ENCODE peak calls at places on chromosomes 2 and 18, in five cellular contexts. T, W, V, I and K are unnamed samples. For H3K4me1 and H3K9me3, the result is how much of the 10 kb centered on the place peaks cover.

GRCh38 chr18:77059294-77059916 is 73.2 kb downstream of the MBP start:
- DNase-seq in V (peak), I (no peak), T (no peak), W (peak), K (no peak)

GRCh38 chr2:1339757-1340515 is 73.3 kb upstream of the TPO start:
- DNase-seq in I (no peak), T (no peak), W (no peak), V (no peak), K (no peak)

GRCh38 chr2:118278046-118278445 is 189.8 kb downstream of the INSIG2 start:
- DNase-seq in T (no peak), V (no peak), I (no peak), W (no peak), K (no peak)

GRCh38 chr2:28137221-28137620 is 246.7 kb downstream of the BABAM2 start:
- DNase-seq in V (no peak), T (no peak), I (no peak), W (no peak), K (no peak)

GRCh38 chr18:11849845-11850747 is 1.1 kb upstream of the CHMP1B start:
- DNase-seq in T (peak), V (peak), W (peak), I (peak), K (no peak)

GRCh38 chr18:60044290-60045006 is 144.7 kb downstream of the PMAIP1 start:
- DNase-seq in W (no peak), I (no peak), T (no peak), V (no peak), K (no peak)

GRCh38 chr2:216992056-216992455 is 132.2 kb upstream of the TNP1 start:
- DNase-seq in V (no peak), I (no peak), W (no peak), T (no peak), K (no peak)

GRCh38 chr18:62759704-62760402 is 44.5 kb downstream of the PHLPP1 start:
- DNase-seq in W (no peak), V (no peak), T (no peak), I (no peak), K (no peak)

GRCh38 chr2:149080964-149081363 is 42.5 kb downstream of the LYPD6B start:
- DNase-seq in I (no peak), W (no peak), T (no peak), V (no peak), K (no peak)

GRCh38 chr2:227942021-227942420 is 70.6 kb downstream of the DAW1 start:
- DNase-seq in I (no peak), T (no peak), W (no peak), V (no peak), K (no peak)

GRCh38 chr2:222024934-222025890 is 273.6 kb downstream of the PAX3 start:
- DNase-seq in V (peak), I (no peak), T (no peak), W (peak), K (no peak)

GRCh38 chr2:86518498-86518897 is 44.7 kb downstream of the CHMP3 start:
- DNase-seq in I (peak), T (peak), V (peak), W (no peak), K (no peak)

GRCh38 chr2:105158002-105158401 is 83.5 kb upstream of the GPR45 start:
- DNase-seq in I (no peak), W (no peak), V (no peak), T (no peak), K (no peak)

GRCh38 chr2:26696352-26696816 is 3.9 kb downstream of the KCNK3 start:
- DNase-seq in W (no peak), T (no peak), I (no peak), V (no peak), K (peak)

GRCh38 chr18:61277808-61278207 is 55.4 kb upstream of the CDH20 start:
- DNase-seq in I (no peak), T (no peak), W (no peak), V (no peak), K (no peak)

GRCh38 chr18:22503803-22504202 is 86.1 kb upstream of the CTAGE1 start:
- DNase-seq in T (no peak), I (no peak), V (no peak), W (no peak), K (no peak)

GRCh38 chr2:30371028-30371708 is 75.9 kb upstream of the LCLAT1 start:
- DNase-seq in I (no peak), V (no peak), W (no peak), T (no peak), K (no peak)

GRCh38 chr2:10135296-10136089 is 13.0 kb downstream of the RRM2 start:
- DNase-seq in T (no peak), W (peak), V (no peak), I (no peak), K (no peak)

GRCh38 chr2:23452853-23453420 is 68.0 kb downstream of the KLHL29 start:
- DNase-seq in I (no peak), V (no peak), T (no peak), W (no peak), K (no peak)

GRCh38 chr18:10135302-10135926 is 221.6 kb downstream of the VAPA start:
- DNase-seq in T (no peak), I (no peak), V (no peak), W (no peak), K (no peak)

GRCh38 chr2:8551622-8552074 is 130.2 kb upstream of the ID2 start:
- DNase-seq in I (no peak), T (no peak), V (peak), W (no peak), K (no peak)

GRCh38 chr18:9508446-9509025 is 33.2 kb downstream of the RALBP1 start:
- DNase-seq in I (no peak), V (no peak), W (no peak), T (no peak), K (no peak)

GRCh38 chr2:28117104-28117596 is 226.6 kb downstream of the BABAM2 start:
- DNase-seq in I (no peak), W (no peak), V (no peak), T (no peak), K (no peak)

GRCh38 chr2:76330865-76331264 is 620.1 kb upstream of the GCFC2 start:
- DNase-seq in V (no peak), W (no peak), T (no peak), I (no peak), K (no peak)

GRCh38 chr2:200081221-200081620 is 125.8 kb downstream of the MAIP1 start:
- DNase-seq in T (no peak), V (no peak), W (no peak), I (no peak), K (no peak)

GRCh38 chr18:7541835-7542234 is 25.3 kb upstream of the PTPRM start:
- DNase-seq in V (no peak), W (no peak), I (no peak), T (no peak), K (no peak)

GRCh38 chr2:18645315-18645714 is 55.9 kb upstream of the NT5C1B start:
- DNase-seq in W (no peak), T (no peak), I (no peak), V (no peak), K (no peak)

GRCh38 chr2:39008663-39009062 is 112.2 kb downstream of the SOS1 start:
- DNase-seq in T (no peak), W (no peak), I (no peak), V (peak), K (no peak)

GRCh38 chr2:15766911-15767597 is 173.3 kb upstream of the MYCN start:
- DNase-seq in V (no peak), I (no peak), T (no peak), W (no peak), K (no peak)

GRCh38 chr18:80238651-80239260 is 8.6 kb downstream of the PARD6G start:
- DNase-seq in T (no peak), I (no peak), V (no peak), W (no peak), K (no peak)

GRCh38 chr2:65452150-65452895 is 19.9 kb upstream of the SPRED2 start:
- DNase-seq in W (no peak), V (no peak), I (no peak), T (no peak), K (no peak)

GRCh38 chr18:6923220-6923619 is 193.7 kb downstream of the ARHGAP28 start:
- DNase-seq in I (no peak), W (no peak), V (no peak), T (no peak), K (no peak)

GRCh38 chr18:13145636-13146190 is 72.8 kb upstream of the LDLRAD4 start:
- DNase-seq in V (no peak), T (no peak), I (no peak), W (no peak), K (no peak)

GRCh38 chr2:202376460-202377307 is 557 bp downstream of the BMPR2 start:
- DNase-seq in V (peak), W (peak), I (peak), T (peak), K (peak)

GRCh38 chr2:72759755-72760154 is 66.1 kb downstream of the EXOC6B start:
- DNase-seq in V (no peak), W (no peak), T (no peak), I (no peak), K (no peak)

GRCh38 chr2:72754628-72755320 is 71.1 kb downstream of the EXOC6B start:
- DNase-seq in V (no peak), W (no peak), T (no peak), I (no peak), K (no peak)

GRCh38 chr2:72762276-72762675 is 63.6 kb downstream of the EXOC6B start:
- DNase-seq in V (no peak), T (no peak), W (no peak), I (no peak), K (no peak)

GRCh38 chr2:72755647-72756423 is 70.0 kb downstream of the EXOC6B start:
- DNase-seq in V (no peak), T (no peak), W (no peak), I (no peak), K (no peak)

GRCh38 chr2:72757177-72757775 is 68.6 kb downstream of the EXOC6B start:
- DNase-seq in T (no peak), W (peak), V (no peak), I (no peak), K (no peak)
- H3K27ac ChIP-seq in T (no peak), W (no peak), V (no peak), I (no peak), K (peak)

DNA sequence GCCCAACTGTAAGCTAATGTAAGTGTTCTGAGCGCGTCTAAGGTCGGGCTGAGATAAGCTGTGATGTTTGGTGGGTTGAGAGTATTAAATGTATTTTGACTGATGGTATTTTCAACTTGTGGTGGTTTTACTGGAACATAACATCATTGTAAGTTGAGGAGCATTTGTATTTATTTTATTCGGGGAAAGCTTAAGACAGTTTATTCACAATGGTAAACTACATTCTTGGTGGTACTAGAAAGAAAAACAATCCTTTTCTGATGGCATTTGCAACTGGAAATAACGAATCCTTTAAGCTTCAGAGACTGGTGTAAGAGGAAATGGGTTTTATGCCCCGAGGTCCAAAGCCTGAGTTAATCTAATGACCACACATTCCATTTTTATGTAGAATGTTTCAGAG is 283.3 kb upstream of the NETO1 start:
- DNase-seq in I (no peak), T (no peak), V (no peak), W (no peak), K (no peak)
- H3K4me1 ChIP-seq in I (under half), T (under half), V (under half), W (under half), K (under half)

DNA sequence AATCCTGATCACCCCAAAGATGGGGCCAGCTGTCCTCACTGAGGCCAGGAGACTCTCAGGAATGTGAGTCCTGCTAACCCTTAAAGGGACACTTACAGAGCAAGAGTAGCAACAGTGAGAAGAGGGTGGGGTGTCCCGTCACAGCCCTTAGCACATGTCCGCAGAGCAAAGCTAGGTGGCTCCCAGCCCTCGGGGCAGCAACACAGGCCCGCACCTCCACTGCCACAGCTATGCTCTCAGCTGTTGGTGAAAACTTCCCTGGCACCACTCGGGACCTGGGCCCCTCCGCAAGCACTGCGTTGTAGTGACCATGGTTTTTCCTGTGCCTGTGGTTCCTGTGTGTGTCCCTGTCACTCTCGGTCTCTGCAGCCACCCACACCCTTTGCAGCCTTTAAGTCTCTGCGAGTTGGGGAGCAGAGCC is 76.4 kb upstream of the UXS1 start:
- DNase-seq in W (no peak), I (no peak), V (no peak), T (no peak), K (no peak)
- H3K9me3 ChIP-seq in W (under half), I (under half), V (under half), T (under half), K (under half)

DNA sequence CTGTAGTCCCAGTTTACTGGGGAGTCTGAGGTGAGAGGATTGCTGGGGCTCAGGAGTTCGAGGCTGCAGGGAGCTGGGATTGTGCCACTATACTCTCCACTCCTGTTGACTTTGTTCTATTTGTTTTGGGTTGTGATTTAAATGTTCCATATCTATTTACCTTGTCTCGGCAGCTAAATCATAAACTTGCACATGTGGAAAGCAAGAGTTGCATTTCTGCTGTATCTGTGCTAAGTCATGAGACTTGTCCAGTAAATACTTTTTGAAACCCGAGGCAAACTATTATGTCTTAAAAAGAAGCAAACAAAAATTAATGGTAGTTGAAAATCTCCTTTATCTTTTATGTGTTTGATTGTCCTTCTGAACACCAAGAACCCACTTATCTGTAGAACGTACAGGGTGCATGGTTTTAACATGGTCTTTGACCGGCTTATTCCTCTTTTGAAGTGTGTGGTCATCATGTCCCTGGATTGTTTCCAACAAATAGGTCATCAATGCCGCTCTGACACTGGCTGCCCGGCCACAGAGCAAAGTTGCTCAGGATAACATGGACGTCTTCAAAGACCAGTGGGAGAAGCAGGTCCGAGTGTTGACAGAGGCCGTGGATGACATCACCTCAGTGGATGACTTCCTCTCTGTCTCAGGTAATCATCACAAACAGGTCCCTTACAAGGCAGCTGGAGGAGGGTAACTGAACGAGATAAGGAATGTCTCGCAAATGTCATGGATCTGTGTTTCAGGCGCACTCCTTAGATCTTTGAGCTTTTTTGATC is 241.1 kb upstream of the LRRTM1 start:
- DNase-seq in I (no peak), W (no peak), V (no peak), T (no peak), K (no peak)
- H3K27ac ChIP-seq in I (no peak), W (no peak), V (no peak), T (no peak), K (no peak)

DNA sequence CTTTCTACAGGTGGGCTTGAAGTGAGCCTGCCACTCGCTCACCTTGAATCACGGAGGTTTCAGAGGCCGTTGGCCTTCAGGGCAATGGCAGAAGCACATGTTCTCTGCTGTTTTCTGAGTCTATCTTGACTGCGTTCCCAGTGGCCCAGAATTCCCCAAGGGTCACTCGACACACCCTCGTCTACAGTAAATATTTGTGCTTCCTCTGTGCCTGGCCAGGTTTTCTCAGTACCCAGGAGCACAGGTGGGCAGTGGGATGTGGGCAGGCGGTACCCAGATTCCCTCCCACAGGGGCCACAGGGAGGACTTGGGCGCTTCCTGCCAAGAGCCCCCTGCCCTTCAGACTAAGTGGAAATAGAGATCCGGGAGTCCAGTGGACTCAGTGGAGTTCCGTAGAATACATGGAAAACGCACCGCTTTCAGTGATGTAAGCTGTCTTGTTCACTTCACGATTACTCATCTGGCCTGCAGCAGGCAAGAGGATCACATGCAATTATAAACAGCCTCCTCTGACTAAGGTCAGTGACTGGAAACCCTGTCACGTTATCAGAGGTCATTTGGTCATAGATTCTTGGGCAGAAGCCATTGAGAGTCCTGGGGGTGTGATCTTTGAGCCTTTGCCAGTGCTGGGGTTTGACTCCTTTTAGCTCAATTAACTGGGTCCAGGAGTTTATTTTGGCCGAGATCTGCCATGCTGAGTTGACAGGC is 179.8 kb downstream of the NEDD4L start:
- DNase-seq in I (no peak), W (peak), V (no peak), T (no peak), K (peak)
- H3K4me1 ChIP-seq in I (under half), W (under half), V (under half), T (under half), K (under half)

GRCh38 chr2:56806924-56807323 is 623.1 kb downstream of the CCDC85A start:
- DNase-seq in I (no peak), T (no peak), W (no peak), V (no peak), K (no peak)
- H3K9me3 ChIP-seq in I (under half), T (under half), W (under half), V (under half), K (under half)

GRCh38 chr2:120934891-120935338 is 199.2 kb downstream of the GLI2 start:
- DNase-seq in V (no peak), T (no peak), W (peak), I (no peak), K (peak)
- H3K27ac ChIP-seq in V (no peak), T (no peak), W (no peak), I (no peak), K (peak)